ENCODE peak calls at places on chromosome 4, in four cellular contexts. W, Q, X and L are unnamed samples.

GRCh38 chr4:87410157-87410556 is 12.2 kb upstream of the NUDT9 start:
- DNase-seq in W (no peak), Q (no peak), X (no peak), L (no peak)

GRCh38 chr4:65437102-65437501 is 233.2 kb downstream of the EPHA5 start:
- DNase-seq in W (no peak), Q (no peak), X (no peak), L (no peak)

GRCh38 chr4:153748378-153748777 is 11.4 kb downstream of the RNF175 start:
- DNase-seq in W (no peak), Q (peak; percentile 5), X (no peak), L (no peak)

GRCh38 chr4:102497986-102498385 is 3.2 kb upstream of the NFKB1 start:
- DNase-seq in W (no peak), Q (no peak), X (no peak), L (no peak)

GRCh38 chr4:148056879-148057278 is 325.0 kb downstream of the ARHGAP10 start:
- DNase-seq in W (peak; percentile 84), Q (no peak), X (peak; percentile 52), L (no peak)

GRCh38 chr4:136055360-136055759 is 1476.9 kb downstream of the PCDH18 start:
- DNase-seq in W (no peak), Q (no peak), X (no peak), L (no peak)

GRCh38 chr4:137531951-137532868 is at the start of gene PCDH18:
- DNase-seq in W (peak; percentile 79), Q (no peak), X (peak; percentile 51), L (no peak)

GRCh38 chr4:37674446-37674845 is 11.7 kb downstream of the RELL1 start:
- DNase-seq in W (no peak), Q (no peak), X (no peak), L (no peak)

GRCh38 chr4:3679071-3679825 is 86.9 kb upstream of the ADRA2C start:
- DNase-seq in W (no peak), Q (no peak), X (no peak), L (no peak)

GRCh38 chr4:13481569-13481968 is 2.6 kb downstream of the RAB28 start:
- DNase-seq in W (no peak), Q (no peak), X (no peak), L (no peak)

GRCh38 chr4:27217261-27217769 is 356.7 kb downstream of the STIM2 start:
- DNase-seq in W (no peak), Q (no peak), X (no peak), L (no peak)

GRCh38 chr4:81218206-81218605 is 3.2 kb upstream of the PRKG2 start:
- DNase-seq in W (peak; percentile 64), Q (no peak), X (no peak), L (no peak)

GRCh38 chr4:42627887-42628646 is 28.8 kb downstream of the ATP8A1 start:
- DNase-seq in W (peak; percentile 80), Q (no peak), X (peak; percentile 81), L (peak; percentile 15)

GRCh38 chr4:176001171-176002006 is 64.3 kb upstream of the WDR17 start:
- DNase-seq in W (no peak), Q (peak; percentile 5), X (no peak), L (no peak)

GRCh38 chr4:120207021-120207420 is 140.4 kb upstream of the MAD2L1 start:
- DNase-seq in W (no peak), Q (no peak), X (no peak), L (no peak)

GRCh38 chr4:8427262-8427661 is 13.3 kb downstream of the ACOX3 start:
- DNase-seq in W (no peak), Q (no peak), X (no peak), L (no peak)

GRCh38 chr4:37999000-37999745 is 39.0 kb downstream of the PTTG2 start:
- DNase-seq in W (no peak), Q (no peak), X (no peak), L (no peak)

GRCh38 chr4:155822572-155822971 is 43.5 kb downstream of the ASIC5 start:
- DNase-seq in W (no peak), Q (peak; percentile 2), X (no peak), L (no peak)

GRCh38 chr4:127309360-127310095 is 323.2 kb upstream of the INTU start:
- DNase-seq in W (no peak), Q (no peak), X (no peak), L (no peak)

GRCh38 chr4:99885063-99885664 is 9.1 kb downstream of the LAMTOR3 start:
- DNase-seq in W (no peak), Q (peak; percentile 3), X (no peak), L (no peak)

GRCh38 chr4:169253087-169253675 is 17.6 kb downstream of the SH3RF1 start:
- DNase-seq in W (no peak), Q (no peak), X (no peak), L (no peak)

DNA sequence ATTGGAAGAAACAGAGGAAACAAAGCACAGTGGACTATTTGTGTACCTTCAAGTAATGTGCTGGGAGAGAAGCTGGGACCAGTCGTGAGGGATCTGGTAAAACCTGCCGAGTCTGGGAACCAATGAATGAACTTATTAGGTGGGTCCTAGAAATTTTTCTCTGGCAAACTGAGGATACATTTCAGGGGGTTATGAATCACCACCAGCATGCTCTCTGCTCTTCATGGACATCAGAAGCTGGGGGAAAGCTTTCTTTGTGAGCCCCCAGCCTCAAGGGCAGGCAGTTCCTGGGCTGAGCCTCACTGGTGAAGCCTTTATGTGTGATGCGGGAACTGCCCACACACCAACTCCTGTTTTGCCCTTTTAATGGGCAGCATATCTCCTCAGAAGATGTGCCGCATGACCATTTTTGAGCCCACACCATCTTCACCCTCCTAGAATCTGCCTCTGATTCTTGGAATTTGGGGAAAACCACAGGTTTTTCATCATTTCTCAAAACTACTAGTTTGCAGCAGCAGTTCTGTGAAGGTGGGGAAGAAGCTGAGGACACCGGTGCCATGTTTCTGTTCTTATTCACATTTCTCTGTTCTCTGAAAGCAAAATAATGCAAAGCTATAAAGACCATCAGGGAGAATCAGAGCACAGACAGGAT is 95.5 kb upstream of the ENPP6 start:
- DNase-seq in W (no peak), Q (no peak), X (no peak), L (no peak)
- TF ChIP-seq POLR2A in W (no peak), Q (no peak), X (no peak), L (no peak)

GRCh38 chr4:1856071-1856919 is at the start of gene LETM1:
- DNase-seq in W (peak; percentile 98), Q (peak; percentile 68), X (peak; percentile 96), L (peak; percentile 98)
- TF ChIP-seq POLR2A in W (peak; percentile 49), Q (peak; percentile 82), X (no peak), L (peak; percentile 65)

GRCh38 chr4:121823505-121824170 is at the start of gene CCNA2:
- DNase-seq in W (peak; percentile 98), Q (peak; percentile 82), X (peak; percentile 97), L (peak; percentile 75)
- TF ChIP-seq POLR2A in W (no peak), Q (no peak), X (no peak), L (peak; percentile 79)

DNA sequence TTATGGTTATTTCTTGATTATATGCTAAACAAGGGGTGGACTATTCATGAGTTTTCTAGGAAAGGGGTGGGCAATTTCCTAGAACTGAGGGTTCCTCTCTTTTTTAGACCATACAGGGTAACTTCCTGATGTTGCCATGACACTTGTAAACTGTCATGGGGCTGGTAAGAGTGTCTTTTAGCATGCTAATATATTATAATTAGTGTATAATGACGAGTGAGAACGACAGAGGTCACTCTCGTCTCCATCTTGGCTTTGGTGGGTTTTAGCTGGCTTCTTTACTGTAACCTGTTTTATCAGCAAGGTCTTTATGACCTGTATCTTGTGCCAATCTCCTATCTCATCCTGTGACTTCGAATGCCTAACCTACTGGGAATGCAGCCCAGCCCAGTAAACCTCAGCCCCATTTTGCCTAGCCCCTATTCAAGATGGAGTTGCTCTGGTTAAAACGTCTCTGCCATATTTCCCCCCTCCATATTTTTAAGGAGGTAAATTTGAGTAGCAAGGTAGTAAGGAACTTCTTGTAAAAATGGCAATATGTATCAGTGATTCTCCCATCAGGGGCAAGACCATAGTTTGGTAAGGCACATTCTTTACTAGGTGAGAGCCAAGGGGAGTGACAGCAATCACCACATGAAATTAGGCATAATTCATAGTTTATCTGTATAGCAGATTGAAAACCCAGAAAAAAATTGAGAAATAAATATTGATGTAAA is 2.6 kb downstream of the CXCL2 start:
- DNase-seq in W (no peak), Q (no peak), X (peak; percentile 29), L (no peak)
- TF ChIP-seq POLR2A in W (no peak), Q (no peak), X (no peak), L (no peak)

GRCh38 chr4:1834047-1834769 is 21.7 kb downstream of the LETM1 start:
- DNase-seq in W (no peak), Q (no peak), X (no peak), L (peak; percentile 77)
- TF ChIP-seq POLR2A in W (no peak), Q (no peak), X (no peak), L (no peak)

DNA sequence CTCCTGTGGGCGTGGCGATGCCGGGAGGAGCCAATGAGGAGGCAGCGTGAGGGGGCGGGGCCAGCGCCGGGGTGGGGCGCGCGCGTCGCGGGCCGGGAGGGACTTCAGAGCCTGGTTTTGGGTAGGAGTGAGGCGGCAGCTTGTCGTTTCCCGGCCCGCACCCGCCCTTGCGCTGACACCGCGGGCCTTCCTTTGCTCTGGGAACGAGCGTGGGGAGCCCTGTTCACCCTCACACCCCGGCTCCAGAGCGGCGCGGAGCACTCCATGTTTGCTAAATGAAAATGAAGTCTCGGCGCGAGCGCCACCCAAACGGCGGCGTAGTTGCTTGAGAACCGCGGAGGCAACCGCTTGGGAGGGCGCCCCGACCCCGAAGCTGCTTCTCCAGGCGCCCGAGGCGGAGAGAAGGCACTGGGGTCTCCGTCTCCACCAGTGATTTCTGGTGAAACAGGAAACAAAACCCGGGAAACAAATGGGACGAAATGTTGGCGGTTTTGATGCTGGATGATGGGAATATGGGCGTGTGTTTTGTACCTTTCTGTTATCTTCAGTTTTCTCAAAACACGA is 497 bp upstream of the GRPEL1 start:
- DNase-seq in W (no peak), Q (no peak), X (no peak), L (no peak)
- TF ChIP-seq POLR2A in W (no peak), Q (peak; percentile 78), X (no peak), L (peak; percentile 81)

DNA sequence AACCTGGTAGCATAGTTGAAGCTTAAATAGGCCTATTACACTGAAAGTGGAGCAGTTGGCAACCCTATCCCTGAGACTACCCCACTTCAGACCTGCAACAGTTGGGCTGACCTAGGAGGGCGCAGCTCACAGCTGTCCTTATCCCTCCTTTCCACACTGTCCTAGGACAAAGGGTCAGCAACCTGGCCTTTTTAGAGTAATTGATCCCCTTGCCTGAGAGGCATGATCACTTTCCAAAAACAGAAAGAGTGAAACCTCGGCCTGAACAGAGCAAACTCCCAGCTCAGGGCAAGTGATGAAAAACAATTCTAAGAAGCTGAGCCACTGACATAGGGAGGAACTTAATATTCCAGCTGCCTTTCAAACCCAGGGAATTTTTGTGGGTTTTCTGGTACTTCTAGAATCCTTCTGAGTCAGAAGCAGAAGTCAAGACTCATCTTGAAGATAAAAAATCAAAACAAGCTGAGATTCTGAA is 94.9 kb upstream of the MYOZ2 start:
- DNase-seq in W (no peak), Q (no peak), X (no peak), L (no peak)
- TF ChIP-seq POLR2A in W (no peak), Q (no peak), X (no peak), L (no peak)